ENCODE peak calls at places on chromosomes 13 and 19, in five cellular contexts. T is fibroblast of lung, L is ecto neural progenitor cell, K is AG20443, F is fibroblast of the conjunctiva. B is an unnamed sample.

GRCh38 chr13:28031220-28031903 is 42.9 kb upstream of the URAD start:
- DNase-seq in K (no peak), L (no peak), T (no peak), F (no peak), B (peak; percentile 61)

GRCh38 chr13:27923794-27924528 is 4.2 kb downstream of the PDX1 start:
- DNase-seq in L (peak; percentile 60), K (no peak), F (no peak), T (no peak), B (no peak)

GRCh38 chr19:5913739-5914357 is at the start of gene CAPS:
- DNase-seq in F (peak; percentile 69), T (peak; percentile 69), K (peak; percentile 87), L (no peak), B (no peak)

GRCh38 chr19:48630289-48631036 is 6.7 kb downstream of the DBP start:
- DNase-seq in L (peak; percentile 72), K (no peak), T (peak; percentile 68), F (no peak), B (peak; percentile 83)

GRCh38 chr13:97934590-97934989 is 18.9 kb upstream of the IPO5 start:
- DNase-seq in F (no peak), L (no peak), T (no peak), K (no peak), B (no peak)

GRCh38 chr13:99057310-99057975 is 79.6 kb upstream of the DOCK9 start:
- DNase-seq in K (peak; percentile 44), F (peak; percentile 20), T (peak; percentile 77), L (no peak), B (no peak)

GRCh38 chr19:11203194-11204075 is 6.1 kb upstream of the KANK2 start:
- DNase-seq in T (peak; percentile 97), F (peak; percentile 69), L (peak; percentile 80), K (peak; percentile 91), B (peak; percentile 88)

GRCh38 chr19:52648336-52648990 is 10.3 kb upstream of the ZNF83 start:
- DNase-seq in F (no peak), L (no peak), T (peak; percentile 30), K (peak; percentile 14), B (no peak)

GRCh38 chr13:26095338-26095737 is 43.5 kb upstream of the SHISA2 start:
- DNase-seq in L (no peak), T (no peak), F (no peak), K (no peak), B (no peak)

GRCh38 chr19:45670670-45671453 is 2.8 kb downstream of the GIPR start:
- DNase-seq in T (peak; percentile 72), F (peak; percentile 57), K (peak; percentile 95), L (peak; percentile 94), B (peak; percentile 74)

GRCh38 chr19:2444251-2445002 is 12.3 kb downstream of the LMNB2 start:
- DNase-seq in T (no peak), F (no peak), K (no peak), L (no peak), B (no peak)

B was measured in sciatic nerve.